ENCODE peak calls at places on chromosomes 6 and 20, in four cellular contexts. C is GM12878, W is K562, X is HL-60. B is an unnamed sample.

GRCh38 chr6:105326216-105326615 is 76.7 kb downstream of the PREP start:
- DNase-seq in X (no peak), C (no peak), W (no peak), B (no peak)

GRCh38 chr6:67630146-67630545 is 1004.9 kb upstream of the ADGRB3 start:
- DNase-seq in X (peak), C (no peak), W (no peak), B (no peak)

GRCh38 chr6:100228437-100229424 is 234.7 kb upstream of the MCHR2 start:
- DNase-seq in C (peak), X (peak), W (peak), B (peak)

GRCh38 chr20:20368414-20369352 is 779 bp downstream of the INSM1 start:
- DNase-seq in C (no peak), W (no peak), X (no peak), B (peak)

GRCh38 chr20:51966296-51966971 is 164.1 kb upstream of the SALL4 start:
- DNase-seq in C (no peak), W (peak), X (peak), B (peak)

GRCh38 chr6:33213166-33213988 is 5.1 kb downstream of the RING1 start:
- DNase-seq in C (no peak), W (peak), X (peak), B (no peak)

GRCh38 chr6:104320896-104321295 is 538.8 kb downstream of the HACE1 start:
- DNase-seq in C (no peak), W (no peak), X (no peak), B (no peak)

GRCh38 chr6:105495515-105495914 is 92.6 kb upstream of the PREP start:
- DNase-seq in W (no peak), C (no peak), X (no peak), B (no peak)

GRCh38 chr6:170128811-170129681 is 161.8 kb downstream of the DLL1 start:
- DNase-seq in W (no peak), C (no peak), X (no peak), B (no peak)

GRCh38 chr20:51211191-51211590 is 188.3 kb upstream of the KCNG1 start:
- DNase-seq in W (no peak), C (no peak), X (no peak), B (no peak)

GRCh38 chr6:161265975-161266374 is 7.9 kb downstream of the AGPAT4 start:
- DNase-seq in C (no peak), W (no peak), X (no peak), B (no peak)

GRCh38 chr6:157529654-157530039 is 148.7 kb downstream of the ZDHHC14 start:
- DNase-seq in W (no peak), X (no peak), C (no peak), B (no peak)

GRCh38 chr6:81844686-81845085 is 92.2 kb upstream of the TENT5A start:
- DNase-seq in W (no peak), X (no peak), C (no peak), B (no peak)

GRCh38 chr20:46701556-46701955 is 7.9 kb upstream of the SLC2A10 start:
- DNase-seq in X (no peak), C (no peak), W (no peak), B (no peak)

GRCh38 chr6:101085327-101085726 is 204.2 kb upstream of the ASCC3 start:
- DNase-seq in C (no peak), W (no peak), X (no peak), B (no peak)

GRCh38 chr6:35804996-35805736 is at the start of gene LHFPL5:
- DNase-seq in W (peak), X (no peak), C (no peak), B (peak)

GRCh38 chr6:33979750-33980149 is 166.1 kb downstream of the GRM4 start:
- DNase-seq in X (no peak), C (no peak), W (no peak), B (no peak)

GRCh38 chr6:35473075-35473848 is 5.1 kb downstream of the RPL10A start:
- DNase-seq in X (no peak), C (no peak), W (no peak), B (no peak)

GRCh38 chr6:6314601-6315000 is 5.9 kb downstream of the F13A1 start:
- DNase-seq in W (no peak), C (no peak), X (peak), B (no peak)

GRCh38 chr6:5695260-5696245 is 311.2 kb downstream of the NRN1 start:
- DNase-seq in X (no peak), W (no peak), C (no peak), B (no peak)

GRCh38 chr6:134853111-134854055 is 96.5 kb downstream of the ALDH8A1 start:
- DNase-seq in C (no peak), X (no peak), W (no peak), B (no peak)

GRCh38 chr20:45459606-45460005 is 9.9 kb upstream of the WFDC2 start:
- DNase-seq in C (no peak), W (peak), X (no peak), B (no peak)

GRCh38 chr20:13990465-13990864 is at the start of gene SEL1L2:
- DNase-seq in X (no peak), W (no peak), C (no peak), B (no peak)

GRCh38 chr20:32429745-32430360 is 71.7 kb downstream of the ASXL1 start:
- DNase-seq in W (no peak), C (no peak), X (no peak), B (no peak)

GRCh38 chr6:145814035-145814500 is 527 bp downstream of the FBXO30 start:
- DNase-seq in W (no peak), X (peak), C (peak), B (no peak)

GRCh38 chr6:43668151-43669028 is 19.2 kb downstream of the MRPS18A start:
- DNase-seq in W (peak), C (peak), X (peak), B (no peak)

GRCh38 chr20:460180-460579 is 2.2 kb downstream of the TBC1D20 start:
- DNase-seq in C (no peak), W (no peak), X (no peak), B (no peak)

GRCh38 chr6:122953766-122954165 is 42.3 kb upstream of the CLVS2 start:
- DNase-seq in W (no peak), X (no peak), C (no peak), B (no peak)

GRCh38 chr20:1879369-1879768 is 15.8 kb upstream of the SIRPA start:
- DNase-seq in X (no peak), W (no peak), C (no peak), B (no peak)

GRCh38 chr6:72832271-72832670 is 210.4 kb downstream of the KCNQ5 start:
- DNase-seq in W (no peak), X (no peak), C (no peak), B (no peak)

GRCh38 chr6:77457720-77458349 is 5.5 kb downstream of the HTR1B start:
- DNase-seq in W (peak), X (peak), C (no peak), B (no peak)

GRCh38 chr20:2246081-2246491 is 49.7 kb upstream of the TGM3 start:
- DNase-seq in X (no peak), C (no peak), W (no peak), B (no peak)

GRCh38 chr20:61597996-61598395 is 345.9 kb downstream of the CDH4 start:
- DNase-seq in X (no peak), C (no peak), W (no peak), B (no peak)
- TF ChIP-seq SPI1 in X (no peak), C (no peak), W (no peak), B (no peak)

GRCh38 chr20:12528591-12529041 is 480.2 kb upstream of the SPTLC3 start:
- DNase-seq in X (no peak), W (no peak), C (no peak), B (no peak)
- TF ChIP-seq SPI1 in X (no peak), W (no peak), C (no peak), B (no peak)

GRCh38 chr6:14281831-14282230 is 164.3 kb downstream of the CD83 start:
- DNase-seq in C (no peak), W (no peak), X (no peak), B (no peak)
- TF ChIP-seq SPI1 in C (no peak), W (no peak), X (no peak), B (no peak)

DNA sequence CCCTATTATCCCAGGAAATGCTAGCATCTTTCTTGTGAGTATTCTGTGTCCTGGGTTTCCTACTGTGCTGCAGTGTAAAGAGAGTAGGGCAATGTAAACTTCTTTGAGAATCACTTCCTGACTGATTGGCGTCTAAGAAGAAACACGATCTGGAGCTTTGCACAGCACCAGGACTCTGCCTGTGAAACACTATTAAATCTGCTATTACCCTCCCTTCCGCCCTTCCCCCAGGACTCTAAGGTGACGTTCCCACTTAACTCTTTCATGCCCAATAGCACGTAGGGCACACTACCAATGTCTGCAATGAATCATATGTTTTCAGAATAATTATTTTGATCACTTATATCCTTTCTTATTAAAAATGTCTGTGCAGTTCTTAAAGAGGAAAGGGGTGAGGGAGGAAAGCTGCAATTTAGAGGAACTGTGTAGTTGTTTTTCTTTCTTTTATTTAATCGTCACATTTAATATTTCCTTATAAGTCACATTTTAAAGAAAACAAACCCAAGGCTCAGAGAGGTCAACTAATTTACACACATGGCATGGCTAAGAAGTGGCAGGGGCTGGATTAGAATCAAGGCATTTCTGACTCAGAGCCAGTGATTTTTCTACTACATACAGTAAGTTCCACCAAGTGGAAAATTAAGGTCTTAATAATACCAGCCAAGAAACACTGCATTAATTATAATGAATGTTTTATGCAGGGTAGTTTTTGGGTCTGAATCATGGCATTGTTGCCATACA is 607.5 kb upstream of the CITED2 start:
- DNase-seq in W (no peak), C (no peak), X (no peak), B (no peak)
- TF ChIP-seq SPI1 in W (no peak), C (no peak), X (no peak), B (no peak)

B was measured in GM12891.